ENCODE peak calls at places on chromosomes 7 and 10, in four cellular contexts. W is K562, M is HepG2, H is GM12878. J is an unnamed sample.

GRCh38 chr7:7257899-7258692 is 75.8 kb downstream of the C1GALT1 start:
- DNase-seq in M (no peak), W (no peak), H (peak), J (no peak)

GRCh38 chr10:129531969-129532660 is 65.1 kb downstream of the MGMT start:
- DNase-seq in W (no peak), H (no peak), M (no peak), J (no peak)

GRCh38 chr7:48147078-48147591 is 24.1 kb upstream of the ABCA13 start:
- DNase-seq in W (no peak), M (no peak), H (no peak), J (no peak)

GRCh38 chr10:75034131-75034512 is 77.3 kb upstream of the SAMD8 start:
- DNase-seq in M (no peak), W (no peak), H (no peak), J (no peak)

GRCh38 chr7:95427123-95427522 is 7.7 kb downstream of the PON2 start:
- DNase-seq in M (no peak), H (no peak), W (no peak), J (no peak)

GRCh38 chr7:43700059-43700501 is 29.2 kb downstream of the COA1 start:
- DNase-seq in W (no peak), H (no peak), M (peak), J (peak)

GRCh38 chr7:11078242-11078834 is 104.7 kb downstream of the PHF14 start:
- DNase-seq in M (no peak), H (no peak), W (no peak), J (no peak)

GRCh38 chr7:95004618-95005282 is 97.4 kb downstream of the PPP1R9A start:
- DNase-seq in W (no peak), H (no peak), M (no peak), J (no peak)

GRCh38 chr10:104123397-104123796 is 1.4 kb downstream of the SFR1 start:
- DNase-seq in W (no peak), M (no peak), H (no peak), J (no peak)

GRCh38 chr10:129141492-129141891 is 325.5 kb upstream of the MGMT start:
- DNase-seq in M (no peak), W (no peak), H (no peak), J (no peak)

GRCh38 chr7:5591547-5591899 is 167.9 kb upstream of the TNRC18 start:
- DNase-seq in M (peak), W (no peak), H (no peak), J (no peak)

GRCh38 chr7:142739927-142740492 is 9.3 kb upstream of the PRSS1 start:
- DNase-seq in M (no peak), W (no peak), H (no peak), J (peak)

GRCh38 chr10:132642732-132643008 is 105.1 kb downstream of the INPP5A start:
- DNase-seq in H (no peak), M (no peak), W (no peak), J (no peak)

GRCh38 chr7:24669971-24670591 is 87.2 kb downstream of the GSDME start:
- DNase-seq in H (no peak), M (no peak), W (peak), J (no peak)

GRCh38 chr10:113293167-113293566 is 259.7 kb upstream of the HABP2 start:
- DNase-seq in H (no peak), M (no peak), W (no peak), J (no peak)

GRCh38 chr7:16315280-16315679 is 106.1 kb downstream of the CRPPA start:
- DNase-seq in M (no peak), H (no peak), W (no peak), J (no peak)

GRCh38 chr7:117086788-117087187 is 133.5 kb downstream of the ST7 start:
- DNase-seq in H (no peak), W (no peak), M (no peak), J (no peak)

GRCh38 chr7:75762350-75762917 is 9.6 kb downstream of the CCL26 start:
- DNase-seq in H (peak), M (peak), W (peak), J (peak)

GRCh38 chr10:132961-133898 is 2.0 kb upstream of the ZMYND11 start:
- DNase-seq in M (peak), H (no peak), W (no peak), J (no peak)

GRCh38 chr10:5584895-5585516 is 60.2 kb downstream of the CALML3 start:
- DNase-seq in M (peak), H (peak), W (no peak), J (peak)

GRCh38 chr10:95655571-95656290 is 780 bp downstream of the ALDH18A1 start:
- DNase-seq in W (no peak), M (peak), H (peak), J (no peak)

GRCh38 chr7:99365318-99366141 is 9.0 kb upstream of the ARPC1B start:
- DNase-seq in W (peak), H (no peak), M (peak), J (no peak)

GRCh38 chr10:16828731-16829175 is 11.5 kb upstream of the RSU1 start:
- DNase-seq in H (no peak), M (no peak), W (no peak), J (no peak)

GRCh38 chr7:64990936-64991335 is at the start of gene ZNF117:
- DNase-seq in H (no peak), M (no peak), W (no peak), J (no peak)

GRCh38 chr10:97278491-97278989 is 13.9 kb downstream of the ARHGAP19 start:
- DNase-seq in W (peak), H (no peak), M (peak), J (peak)

GRCh38 chr7:83472376-83472775 is 176.6 kb downstream of the SEMA3E start:
- DNase-seq in W (no peak), H (no peak), M (no peak), J (no peak)

GRCh38 chr7:36115448-36116321 is 37.4 kb upstream of the EEPD1 start:
- DNase-seq in H (peak), W (no peak), M (peak), J (peak)

GRCh38 chr10:107553470-107553869 is 389.0 kb upstream of the SORCS1 start:
- DNase-seq in W (no peak), M (no peak), H (peak), J (no peak)
- TF ChIP-seq ZBTB33 in W (no peak), M (no peak), H (no peak), J (no peak)

DNA sequence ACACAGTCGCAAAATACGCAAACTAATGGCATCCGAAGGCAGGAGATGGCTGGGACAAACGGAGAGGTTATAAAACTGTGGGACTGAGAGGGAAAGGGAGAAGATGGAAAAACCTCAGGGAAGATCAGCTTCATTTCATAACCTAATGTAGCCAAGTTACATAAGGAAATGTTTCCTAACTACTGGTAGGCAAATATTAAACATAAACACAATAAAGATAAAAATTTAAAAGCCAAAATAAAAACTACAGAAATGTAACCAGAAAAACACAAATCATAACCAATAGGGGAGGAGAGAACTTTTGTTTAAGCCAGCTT is 13.1 kb upstream of the MNX1 start:
- DNase-seq in H (no peak), W (no peak), M (no peak), J (no peak)
- TF ChIP-seq EZH2 in H (no peak), W (peak), M (no peak), J (no peak)

GRCh38 chr7:140175221-140176218 is 1.3 kb downstream of the KDM7A start:
- DNase-seq in H (peak), W (peak), M (peak), J (peak)

GRCh38 chr7:140176271-140176701 is 497 bp downstream of the KDM7A start:
- DNase-seq in H (no peak), M (no peak), W (peak), J (no peak)

GRCh38 chr7:140170375-140170774 is 6.4 kb downstream of the KDM7A start:
- DNase-seq in M (no peak), H (no peak), W (no peak), J (no peak)

GRCh38 chr7:140176811-140177702 is at the start of gene KDM7A:
- DNase-seq in M (peak), H (peak), W (peak), J (peak)

GRCh38 chr7:140174217-140174616 is 2.6 kb downstream of the KDM7A start:
- DNase-seq in H (no peak), M (no peak), W (no peak), J (no peak)
- TF ChIP-seq REST in H (no peak), M (no peak), W (no peak), J (no peak)

GRCh38 chr7:91556239-91556638 is 292.0 kb downstream of the FZD1 start:
- DNase-seq in W (no peak), H (no peak), M (no peak), J (no peak)

GRCh38 chr7:91554893-91555292 is 290.7 kb downstream of the FZD1 start:
- DNase-seq in H (no peak), W (peak), M (no peak), J (no peak)

GRCh38 chr7:91559947-91560346 is 295.7 kb downstream of the FZD1 start:
- DNase-seq in M (no peak), W (no peak), H (no peak), J (no peak)

GRCh38 chr7:91556956-91557650 is 292.9 kb downstream of the FZD1 start:
- DNase-seq in M (no peak), W (no peak), H (no peak), J (no peak)

GRCh38 chr7:91557789-91558396 is 293.7 kb downstream of the FZD1 start:
- DNase-seq in M (peak), W (no peak), H (peak), J (peak)
- TF ChIP-seq ZBTB33 in M (no peak), W (no peak), H (no peak), J (no peak)